ENCODE peak calls at places on chromosomes 11 and 22, in four cellular contexts. Q is IMR-90, E is neural crest cell, T is aorta. L is an unnamed sample.

GRCh38 chr11:72788250-72788649 is 5.6 kb downstream of the STARD10 start:
- DNase-seq in Q (no peak), T (no peak), E (no peak), L (no peak)

GRCh38 chr11:72191961-72192381 is at the start of gene FOLR1:
- DNase-seq in T (no peak), E (no peak), Q (no peak), L (peak; percentile 14)

GRCh38 chr22:38262051-38262795 is 10.6 kb downstream of the TMEM184B start:
- DNase-seq in T (peak; percentile 85), Q (no peak), E (no peak), L (no peak)

GRCh38 chr11:12963789-12964536 is 45.2 kb upstream of the RASSF10 start:
- DNase-seq in T (peak; percentile 86), Q (peak; percentile 48), E (peak; percentile 81), L (peak; percentile 49)

GRCh38 chr22:35421121-35421520 is 21.2 kb downstream of the MCM5 start:
- DNase-seq in Q (no peak), T (no peak), E (no peak), L (no peak)

GRCh38 chr11:12019867-12020416 is 11.5 kb upstream of the DKK3 start:
- DNase-seq in T (no peak), E (no peak), Q (no peak), L (no peak)

GRCh38 chr11:134406264-134407185 is 5.5 kb downstream of the B3GAT1 start:
- DNase-seq in E (no peak), T (no peak), Q (no peak), L (no peak)

GRCh38 chr11:118622376-118623290 is 15.2 kb downstream of the PHLDB1 start:
- DNase-seq in E (no peak), Q (peak; percentile 69), T (peak; percentile 88), L (peak; percentile 91)

GRCh38 chr11:63869171-63869591 is 30.3 kb downstream of the MARK2 start:
- DNase-seq in T (peak; percentile 35), Q (no peak), E (no peak), L (no peak)

GRCh38 chr11:93929407-93929806 is 79.0 kb upstream of the VSTM5 start:
- DNase-seq in Q (no peak), E (no peak), T (no peak), L (no peak)

L was measured in AG10803.